ENCODE peak calls at places on chromosomes 1 and 21, in four cellular contexts. R is stimulated activated naive CD8-positive, alpha-beta T cell treated with anti-CD3 and anti-CD28 coated beads, Interleukin-15, Interleukin-2, amounts not matched to agents 100 U/mL and 50 U/mL, for 24 hours; L is iris pigment epithelial cell; W is GM06990. P is an unnamed sample.

GRCh38 chr1:174224641-174225040 is 65.3 kb downstream of the RABGAP1L start:
- DNase-seq in R (no peak), L (no peak), W (no peak), P (no peak)

GRCh38 chr1:182330303-182330702 is 61.3 kb downstream of the GLUL start:
- DNase-seq in R (no peak), L (peak), W (no peak), P (no peak)

GRCh38 chr1:231883382-231883781 is 256.8 kb downstream of the DISC1 start:
- DNase-seq in R (no peak), L (no peak), W (no peak), P (no peak)

GRCh38 chr1:243882276-243882675 is 32.2 kb upstream of the AKT3 start:
- DNase-seq in R (no peak), L (peak), W (no peak), P (peak)

GRCh38 chr1:151197863-151198253 is 494 bp upstream of the PIP5K1A start:
- DNase-seq in R (no peak), L (no peak), W (no peak), P (no peak)

GRCh38 chr1:59223943-59224639 is 72.8 kb upstream of the FGGY start:
- DNase-seq in R (no peak), L (peak), W (no peak), P (no peak)

GRCh38 chr1:192812420-192813209 is 3.8 kb downstream of the RGS2 start:
- DNase-seq in R (no peak), L (peak), W (no peak), P (no peak)

GRCh38 chr1:42740756-42741580 is 932 bp upstream of the CLDN19 start:
- DNase-seq in R (no peak), L (no peak), W (no peak), P (no peak)

GRCh38 chr1:154325583-154326545 is 539 bp downstream of the ATP8B2 start:
- DNase-seq in R (peak), L (peak), W (peak), P (peak)

GRCh38 chr1:201539561-201540404 is 856 bp downstream of the NAV1 start:
- DNase-seq in R (no peak), L (peak), W (no peak), P (peak)

GRCh38 chr1:248890549-248891498 is 15.2 kb upstream of the PGBD2 start:
- DNase-seq in R (no peak), L (no peak), W (no peak), P (no peak)

GRCh38 chr1:222996307-222996983 is 146.6 kb downstream of the TLR5 start:
- DNase-seq in R (no peak), L (no peak), W (no peak), P (no peak)

GRCh38 chr1:169785267-169785666 is 9.4 kb downstream of the METTL18 start:
- DNase-seq in R (no peak), L (no peak), W (no peak), P (no peak)

GRCh38 chr1:59730302-59730701 is 84.4 kb upstream of the HOOK1 start:
- DNase-seq in R (no peak), L (peak), W (no peak), P (peak)

GRCh38 chr1:24236170-24237045 is 49.3 kb upstream of the IFNLR1 start:
- DNase-seq in R (peak), L (peak), W (peak), P (peak)

GRCh38 chr1:217524787-217525520 is 105.9 kb downstream of the GPATCH2 start:
- DNase-seq in R (no peak), L (peak), W (no peak), P (peak)

GRCh38 chr1:204241050-204241449 is 27.3 kb upstream of the GOLT1A start:
- DNase-seq in R (no peak), L (no peak), W (no peak), P (peak)

GRCh38 chr1:204417231-204417997 is 5.8 kb upstream of the PPP1R15B start:
- DNase-seq in R (peak), L (peak), W (no peak), P (peak)

GRCh38 chr1:32893198-32894018 is 7.1 kb downstream of the HPCA start:
- DNase-seq in R (peak), L (peak), W (no peak), P (peak)

GRCh38 chr1:191320062-191320461 is 838.2 kb upstream of the RGS18 start:
- DNase-seq in R (no peak), L (no peak), W (no peak), P (no peak)

GRCh38 chr1:55894521-55894920 is 679.4 kb upstream of the USP24 start:
- DNase-seq in R (no peak), L (peak), W (no peak), P (peak)

GRCh38 chr21:31248598-31248997 is 95.5 kb downstream of the TIAM1 start:
- DNase-seq in R (no peak), L (peak), W (no peak), P (peak)

GRCh38 chr21:36456714-36457399 is 23.1 kb downstream of the CLDN14 start:
- DNase-seq in R (no peak), L (peak), W (no peak), P (no peak)

GRCh38 chr1:165501351-165501974 is 42.3 kb upstream of the LRRC52 start:
- DNase-seq in R (no peak), L (no peak), W (no peak), P (no peak)

GRCh38 chr1:51218570-51218969 is 17.5 kb upstream of the RNF11 start:
- DNase-seq in R (no peak), L (no peak), W (no peak), P (no peak)

GRCh38 chr1:44785501-44786137 is 2.4 kb downstream of the BEST4 start:
- DNase-seq in R (no peak), L (no peak), W (no peak), P (no peak)

GRCh38 chr1:63276625-63277024 is 45.7 kb upstream of the FOXD3 start:
- DNase-seq in R (no peak), L (no peak), W (no peak), P (no peak)

GRCh38 chr1:192639607-192640368 is 3.8 kb downstream of the RGS13 start:
- DNase-seq in R (no peak), L (peak), W (peak), P (peak)

GRCh38 chr1:219277304-219277840 is 103.7 kb downstream of the LYPLAL1 start:
- DNase-seq in R (no peak), L (peak), W (no peak), P (no peak)

GRCh38 chr1:25757151-25757845 is 42.7 kb upstream of the SELENON start:
- DNase-seq in R (no peak), L (no peak), W (no peak), P (no peak)

GRCh38 chr1:24536391-24536840 is 19.5 kb upstream of the NCMAP start:
- DNase-seq in R (peak), L (peak), W (peak), P (peak)

P was measured in ELR.